ENCODE peak calls at places on chromosomes 13 and 19, in eight cellular contexts. One of them, this sample, is unnamed.

GRCh38 chr19:15299568-15300409 is 32.5 kb downstream of the BRD4 start:
- DNase-seq in central memory CD4-positive, alpha-beta T cell: no peak
- DNase-seq in iris pigment epithelial cell: peak
- DNase-seq in mesendoderm: peak
- DNase-seq in MCF 10A: no peak
- DNase-seq in activated T-cell treated with anti-CD3 and anti-CD28 coated beads, Interleukin-2, amount 50 U/mL, for 72 hours: no peak
- DNase-seq in left cardiac atrium: no peak
- DNase-seq in activated CD4-positive, alpha-beta T cell treated with anti-CD3 and anti-CD28 coated beads, Interleukin-2, amount 50 U/mL, for 4 hours: no peak
- DNase-seq in this sample: no peak

GRCh38 chr13:35714588-35714987 is 238.1 kb upstream of the MAB21L1 start:
- DNase-seq in central memory CD4-positive, alpha-beta T cell: no peak
- DNase-seq in iris pigment epithelial cell: no peak
- DNase-seq in mesendoderm: no peak
- DNase-seq in MCF 10A: no peak
- DNase-seq in activated T-cell treated with anti-CD3 and anti-CD28 coated beads, Interleukin-2, amount 50 U/mL, for 72 hours: no peak
- DNase-seq in left cardiac atrium: no peak
- DNase-seq in activated CD4-positive, alpha-beta T cell treated with anti-CD3 and anti-CD28 coated beads, Interleukin-2, amount 50 U/mL, for 4 hours: no peak
- DNase-seq in this sample: no peak

GRCh38 chr19:48737360-48737998 is 2.9 kb downstream of the RASIP1 start:
- DNase-seq in central memory CD4-positive, alpha-beta T cell: no peak
- DNase-seq in iris pigment epithelial cell: no peak
- DNase-seq in mesendoderm: peak
- DNase-seq in MCF 10A: no peak
- DNase-seq in activated T-cell treated with anti-CD3 and anti-CD28 coated beads, Interleukin-2, amount 50 U/mL, for 72 hours: no peak
- DNase-seq in left cardiac atrium: peak
- DNase-seq in activated CD4-positive, alpha-beta T cell treated with anti-CD3 and anti-CD28 coated beads, Interleukin-2, amount 50 U/mL, for 4 hours: no peak
- DNase-seq in this sample: no peak

GRCh38 chr19:45599286-45599685 is 2.7 kb downstream of the GPR4 start:
- DNase-seq in central memory CD4-positive, alpha-beta T cell: no peak
- DNase-seq in iris pigment epithelial cell: no peak
- DNase-seq in mesendoderm: no peak
- DNase-seq in MCF 10A: no peak
- DNase-seq in activated T-cell treated with anti-CD3 and anti-CD28 coated beads, Interleukin-2, amount 50 U/mL, for 72 hours: no peak
- DNase-seq in left cardiac atrium: no peak
- DNase-seq in activated CD4-positive, alpha-beta T cell treated with anti-CD3 and anti-CD28 coated beads, Interleukin-2, amount 50 U/mL, for 4 hours: no peak
- DNase-seq in this sample: no peak

GRCh38 chr13:64075543-64076271 is 2660.1 kb upstream of the PCDH20 start:
- DNase-seq in central memory CD4-positive, alpha-beta T cell: no peak
- DNase-seq in iris pigment epithelial cell: no peak
- DNase-seq in mesendoderm: no peak
- DNase-seq in MCF 10A: no peak
- DNase-seq in activated T-cell treated with anti-CD3 and anti-CD28 coated beads, Interleukin-2, amount 50 U/mL, for 72 hours: no peak
- DNase-seq in left cardiac atrium: no peak
- DNase-seq in activated CD4-positive, alpha-beta T cell treated with anti-CD3 and anti-CD28 coated beads, Interleukin-2, amount 50 U/mL, for 4 hours: no peak
- DNase-seq in this sample: no peak

GRCh38 chr19:48419158-48419920 is 25.9 kb downstream of the GRIN2D start:
- DNase-seq in central memory CD4-positive, alpha-beta T cell: peak
- DNase-seq in iris pigment epithelial cell: peak
- DNase-seq in mesendoderm: peak
- DNase-seq in MCF 10A: no peak
- DNase-seq in activated T-cell treated with anti-CD3 and anti-CD28 coated beads, Interleukin-2, amount 50 U/mL, for 72 hours: peak
- DNase-seq in left cardiac atrium: peak
- DNase-seq in activated CD4-positive, alpha-beta T cell treated with anti-CD3 and anti-CD28 coated beads, Interleukin-2, amount 50 U/mL, for 4 hours: peak
- DNase-seq in this sample: peak

GRCh38 chr19:10871711-10872550 is 578 bp downstream of the CARM1 start:
- DNase-seq in central memory CD4-positive, alpha-beta T cell: no peak
- DNase-seq in iris pigment epithelial cell: no peak
- DNase-seq in mesendoderm: no peak
- DNase-seq in MCF 10A: peak
- DNase-seq in activated T-cell treated with anti-CD3 and anti-CD28 coated beads, Interleukin-2, amount 50 U/mL, for 72 hours: peak
- DNase-seq in left cardiac atrium: peak
- DNase-seq in activated CD4-positive, alpha-beta T cell treated with anti-CD3 and anti-CD28 coated beads, Interleukin-2, amount 50 U/mL, for 4 hours: peak
- DNase-seq in this sample: peak

GRCh38 chr19:17751103-17751911 is at the start of gene FCHO1:
- DNase-seq in central memory CD4-positive, alpha-beta T cell: peak
- DNase-seq in iris pigment epithelial cell: no peak
- DNase-seq in mesendoderm: no peak
- DNase-seq in MCF 10A: no peak
- DNase-seq in activated T-cell treated with anti-CD3 and anti-CD28 coated beads, Interleukin-2, amount 50 U/mL, for 72 hours: peak
- DNase-seq in left cardiac atrium: peak
- DNase-seq in activated CD4-positive, alpha-beta T cell treated with anti-CD3 and anti-CD28 coated beads, Interleukin-2, amount 50 U/mL, for 4 hours: peak
- DNase-seq in this sample: peak

GRCh38 chr13:100573121-100573520 is 15.5 kb downstream of the GGACT start:
- DNase-seq in central memory CD4-positive, alpha-beta T cell: peak
- DNase-seq in iris pigment epithelial cell: peak
- DNase-seq in mesendoderm: peak
- DNase-seq in MCF 10A: peak
- DNase-seq in activated T-cell treated with anti-CD3 and anti-CD28 coated beads, Interleukin-2, amount 50 U/mL, for 72 hours: peak
- DNase-seq in left cardiac atrium: peak
- DNase-seq in activated CD4-positive, alpha-beta T cell treated with anti-CD3 and anti-CD28 coated beads, Interleukin-2, amount 50 U/mL, for 4 hours: peak
- DNase-seq in this sample: peak

GRCh38 chr19:51598159-51598915 is 27.3 kb downstream of the ZNF175 start:
- DNase-seq in central memory CD4-positive, alpha-beta T cell: no peak
- DNase-seq in iris pigment epithelial cell: no peak
- DNase-seq in mesendoderm: no peak
- DNase-seq in MCF 10A: no peak
- DNase-seq in activated T-cell treated with anti-CD3 and anti-CD28 coated beads, Interleukin-2, amount 50 U/mL, for 72 hours: no peak
- DNase-seq in left cardiac atrium: no peak
- DNase-seq in activated CD4-positive, alpha-beta T cell treated with anti-CD3 and anti-CD28 coated beads, Interleukin-2, amount 50 U/mL, for 4 hours: no peak
- DNase-seq in this sample: no peak

GRCh38 chr19:38401148-38401547 is 1.7 kb upstream of the FAM98C start:
- DNase-seq in central memory CD4-positive, alpha-beta T cell: no peak
- DNase-seq in iris pigment epithelial cell: peak
- DNase-seq in mesendoderm: peak
- DNase-seq in MCF 10A: no peak
- DNase-seq in activated T-cell treated with anti-CD3 and anti-CD28 coated beads, Interleukin-2, amount 50 U/mL, for 72 hours: no peak
- DNase-seq in left cardiac atrium: no peak
- DNase-seq in activated CD4-positive, alpha-beta T cell treated with anti-CD3 and anti-CD28 coated beads, Interleukin-2, amount 50 U/mL, for 4 hours: no peak
- DNase-seq in this sample: no peak

GRCh38 chr19:4456843-4457653 is 546 bp downstream of the UBXN6 start:
- DNase-seq in central memory CD4-positive, alpha-beta T cell: peak
- DNase-seq in iris pigment epithelial cell: peak
- DNase-seq in mesendoderm: peak
- DNase-seq in MCF 10A: peak
- DNase-seq in activated T-cell treated with anti-CD3 and anti-CD28 coated beads, Interleukin-2, amount 50 U/mL, for 72 hours: peak
- DNase-seq in left cardiac atrium: peak
- DNase-seq in activated CD4-positive, alpha-beta T cell treated with anti-CD3 and anti-CD28 coated beads, Interleukin-2, amount 50 U/mL, for 4 hours: peak
- DNase-seq in this sample: no peak

GRCh38 chr19:50383852-50384684 is at the start of gene POLD1:
- DNase-seq in central memory CD4-positive, alpha-beta T cell: peak
- DNase-seq in iris pigment epithelial cell: peak
- DNase-seq in mesendoderm: peak
- DNase-seq in MCF 10A: peak
- DNase-seq in activated T-cell treated with anti-CD3 and anti-CD28 coated beads, Interleukin-2, amount 50 U/mL, for 72 hours: peak
- DNase-seq in left cardiac atrium: peak
- DNase-seq in activated CD4-positive, alpha-beta T cell treated with anti-CD3 and anti-CD28 coated beads, Interleukin-2, amount 50 U/mL, for 4 hours: peak
- DNase-seq in this sample: peak

GRCh38 chr19:38837656-38838121 is 6.1 kb upstream of the ECH1 start:
- DNase-seq in central memory CD4-positive, alpha-beta T cell: no peak
- DNase-seq in iris pigment epithelial cell: peak
- DNase-seq in mesendoderm: peak
- DNase-seq in MCF 10A: no peak
- DNase-seq in activated T-cell treated with anti-CD3 and anti-CD28 coated beads, Interleukin-2, amount 50 U/mL, for 72 hours: no peak
- DNase-seq in left cardiac atrium: no peak
- DNase-seq in activated CD4-positive, alpha-beta T cell treated with anti-CD3 and anti-CD28 coated beads, Interleukin-2, amount 50 U/mL, for 4 hours: no peak
- DNase-seq in this sample: no peak

GRCh38 chr13:82294226-82294625 is 1588.0 kb downstream of the SLITRK1 start:
- DNase-seq in central memory CD4-positive, alpha-beta T cell: no peak
- DNase-seq in iris pigment epithelial cell: no peak
- DNase-seq in mesendoderm: peak
- DNase-seq in MCF 10A: no peak
- DNase-seq in activated T-cell treated with anti-CD3 and anti-CD28 coated beads, Interleukin-2, amount 50 U/mL, for 72 hours: no peak
- DNase-seq in left cardiac atrium: no peak
- DNase-seq in activated CD4-positive, alpha-beta T cell treated with anti-CD3 and anti-CD28 coated beads, Interleukin-2, amount 50 U/mL, for 4 hours: no peak
- DNase-seq in this sample: no peak

GRCh38 chr13:71378992-71379905 is 487.8 kb downstream of the DACH1 start:
- DNase-seq in central memory CD4-positive, alpha-beta T cell: no peak
- DNase-seq in iris pigment epithelial cell: peak
- DNase-seq in mesendoderm: peak
- DNase-seq in MCF 10A: no peak
- DNase-seq in activated T-cell treated with anti-CD3 and anti-CD28 coated beads, Interleukin-2, amount 50 U/mL, for 72 hours: no peak
- DNase-seq in left cardiac atrium: no peak
- DNase-seq in activated CD4-positive, alpha-beta T cell treated with anti-CD3 and anti-CD28 coated beads, Interleukin-2, amount 50 U/mL, for 4 hours: no peak
- DNase-seq in this sample: no peak

GRCh38 chr19:36032251-36033104 is at the start of gene CLIP3:
- DNase-seq in central memory CD4-positive, alpha-beta T cell: peak
- DNase-seq in iris pigment epithelial cell: peak
- DNase-seq in mesendoderm: peak
- DNase-seq in MCF 10A: no peak
- DNase-seq in activated T-cell treated with anti-CD3 and anti-CD28 coated beads, Interleukin-2, amount 50 U/mL, for 72 hours: peak
- DNase-seq in left cardiac atrium: peak
- DNase-seq in activated CD4-positive, alpha-beta T cell treated with anti-CD3 and anti-CD28 coated beads, Interleukin-2, amount 50 U/mL, for 4 hours: peak
- DNase-seq in this sample: peak

GRCh38 chr19:5154129-5154798 is 185.4 kb downstream of the KDM4B start:
- DNase-seq in central memory CD4-positive, alpha-beta T cell: no peak
- DNase-seq in iris pigment epithelial cell: no peak
- DNase-seq in mesendoderm: peak
- DNase-seq in MCF 10A: peak
- DNase-seq in activated T-cell treated with anti-CD3 and anti-CD28 coated beads, Interleukin-2, amount 50 U/mL, for 72 hours: peak
- DNase-seq in left cardiac atrium: no peak
- DNase-seq in activated CD4-positive, alpha-beta T cell treated with anti-CD3 and anti-CD28 coated beads, Interleukin-2, amount 50 U/mL, for 4 hours: peak
- DNase-seq in this sample: no peak

GRCh38 chr13:73040968-73041580 is 17.7 kb upstream of the KLF5 start:
- DNase-seq in central memory CD4-positive, alpha-beta T cell: no peak
- DNase-seq in iris pigment epithelial cell: no peak
- DNase-seq in mesendoderm: no peak
- DNase-seq in MCF 10A: no peak
- DNase-seq in activated T-cell treated with anti-CD3 and anti-CD28 coated beads, Interleukin-2, amount 50 U/mL, for 72 hours: no peak
- DNase-seq in left cardiac atrium: no peak
- DNase-seq in activated CD4-positive, alpha-beta T cell treated with anti-CD3 and anti-CD28 coated beads, Interleukin-2, amount 50 U/mL, for 4 hours: no peak
- DNase-seq in this sample: no peak

GRCh38 chr19:12090807-12091206 is 26.3 kb downstream of the ZNF844 start:
- DNase-seq in central memory CD4-positive, alpha-beta T cell: peak
- DNase-seq in iris pigment epithelial cell: peak
- DNase-seq in mesendoderm: peak
- DNase-seq in MCF 10A: no peak
- DNase-seq in activated T-cell treated with anti-CD3 and anti-CD28 coated beads, Interleukin-2, amount 50 U/mL, for 72 hours: peak
- DNase-seq in left cardiac atrium: peak
- DNase-seq in activated CD4-positive, alpha-beta T cell treated with anti-CD3 and anti-CD28 coated beads, Interleukin-2, amount 50 U/mL, for 4 hours: peak
- DNase-seq in this sample: peak

GRCh38 chr13:39777527-39778061 is 122.1 kb downstream of the COG6 start:
- DNase-seq in central memory CD4-positive, alpha-beta T cell: peak
- DNase-seq in iris pigment epithelial cell: peak
- DNase-seq in mesendoderm: peak
- DNase-seq in MCF 10A: peak
- DNase-seq in activated T-cell treated with anti-CD3 and anti-CD28 coated beads, Interleukin-2, amount 50 U/mL, for 72 hours: peak
- DNase-seq in left cardiac atrium: no peak
- DNase-seq in activated CD4-positive, alpha-beta T cell treated with anti-CD3 and anti-CD28 coated beads, Interleukin-2, amount 50 U/mL, for 4 hours: peak
- DNase-seq in this sample: peak

GRCh38 chr19:10625003-10625761 is at the start of gene SLC44A2:
- DNase-seq in central memory CD4-positive, alpha-beta T cell: no peak
- DNase-seq in iris pigment epithelial cell: peak
- DNase-seq in mesendoderm: peak
- DNase-seq in MCF 10A: peak
- DNase-seq in activated T-cell treated with anti-CD3 and anti-CD28 coated beads, Interleukin-2, amount 50 U/mL, for 72 hours: no peak
- DNase-seq in left cardiac atrium: peak
- DNase-seq in activated CD4-positive, alpha-beta T cell treated with anti-CD3 and anti-CD28 coated beads, Interleukin-2, amount 50 U/mL, for 4 hours: no peak
- DNase-seq in this sample: no peak

GRCh38 chr13:110092869-110093268 is 214.1 kb downstream of the COL4A1 start:
- DNase-seq in central memory CD4-positive, alpha-beta T cell: no peak
- DNase-seq in iris pigment epithelial cell: peak
- DNase-seq in mesendoderm: no peak
- DNase-seq in MCF 10A: no peak
- DNase-seq in activated T-cell treated with anti-CD3 and anti-CD28 coated beads, Interleukin-2, amount 50 U/mL, for 72 hours: no peak
- DNase-seq in left cardiac atrium: no peak
- DNase-seq in activated CD4-positive, alpha-beta T cell treated with anti-CD3 and anti-CD28 coated beads, Interleukin-2, amount 50 U/mL, for 4 hours: no peak
- DNase-seq in this sample: no peak

GRCh38 chr19:33502991-33503790 is 18.4 kb downstream of the PEPD start:
- DNase-seq in central memory CD4-positive, alpha-beta T cell: no peak
- DNase-seq in iris pigment epithelial cell: no peak
- DNase-seq in mesendoderm: no peak
- DNase-seq in MCF 10A: no peak
- DNase-seq in activated T-cell treated with anti-CD3 and anti-CD28 coated beads, Interleukin-2, amount 50 U/mL, for 72 hours: no peak
- DNase-seq in left cardiac atrium: no peak
- DNase-seq in activated CD4-positive, alpha-beta T cell treated with anti-CD3 and anti-CD28 coated beads, Interleukin-2, amount 50 U/mL, for 4 hours: no peak
- DNase-seq in this sample: no peak